ENCODE peak calls at places on chromosome X, in six cellular contexts. One of them, this sample, is unnamed.

GRCh38 chrX:21131786-21132185 is 242.4 kb upstream of the CNKSR2 start:
- DNase-seq in sigmoid colon: no peak
- DNase-seq in NCI-H748 treated with DMSO at 0.1 percent for 48 hours: no peak
- DNase-seq in NAMALWA: no peak
- DNase-seq in HCT116: no peak
- DNase-seq in GM13977: no peak
- DNase-seq in this sample: no peak

GRCh38 chrX:9566150-9566621 is 101.3 kb downstream of the TBL1X start:
- DNase-seq in NCI-H748 treated with DMSO at 0.1 percent for 48 hours: no peak
- DNase-seq in HCT116: peak; percentile 32
- DNase-seq in NAMALWA: no peak
- DNase-seq in sigmoid colon: peak; percentile 83
- DNase-seq in GM13977: no peak
- DNase-seq in this sample: no peak

GRCh38 chrX:109475174-109475891 is 6.6 kb downstream of the GUCY2F start:
- DNase-seq in HCT116: peak; percentile 54
- DNase-seq in sigmoid colon: no peak
- DNase-seq in NAMALWA: no peak
- DNase-seq in GM13977: no peak
- DNase-seq in NCI-H748 treated with DMSO at 0.1 percent for 48 hours: peak; percentile 17
- DNase-seq in this sample: no peak

GRCh38 chrX:124993735-124994134 is 325.9 kb upstream of the TEX13C start:
- DNase-seq in HCT116: no peak
- DNase-seq in NAMALWA: no peak
- DNase-seq in GM13977: no peak
- DNase-seq in NCI-H748 treated with DMSO at 0.1 percent for 48 hours: no peak
- DNase-seq in sigmoid colon: no peak
- DNase-seq in this sample: no peak

GRCh38 chrX:22760513-22761057 is 239.2 kb upstream of the DDX53 start:
- DNase-seq in sigmoid colon: no peak
- DNase-seq in NAMALWA: peak; percentile 13
- DNase-seq in NCI-H748 treated with DMSO at 0.1 percent for 48 hours: no peak
- DNase-seq in HCT116: no peak
- DNase-seq in GM13977: no peak
- DNase-seq in this sample: no peak

GRCh38 chrX:102835504-102836146 is 101.4 kb upstream of the RAB40AL start:
- DNase-seq in NCI-H748 treated with DMSO at 0.1 percent for 48 hours: no peak
- DNase-seq in HCT116: no peak
- DNase-seq in NAMALWA: peak; percentile 37
- DNase-seq in sigmoid colon: no peak
- DNase-seq in GM13977: peak; percentile 7
- DNase-seq in this sample: peak; percentile 77

GRCh38 chrX:152600853-152601635 is 36.7 kb upstream of the GABRQ start:
- DNase-seq in sigmoid colon: no peak
- DNase-seq in GM13977: no peak
- DNase-seq in HCT116: no peak
- DNase-seq in NCI-H748 treated with DMSO at 0.1 percent for 48 hours: no peak
- DNase-seq in NAMALWA: no peak
- DNase-seq in this sample: peak; percentile 56

GRCh38 chrX:143121471-143121870 is 95.7 kb downstream of the SPANXN4 start:
- DNase-seq in NCI-H748 treated with DMSO at 0.1 percent for 48 hours: peak; percentile 96
- DNase-seq in HCT116: no peak
- DNase-seq in NAMALWA: no peak
- DNase-seq in sigmoid colon: no peak
- DNase-seq in GM13977: no peak
- DNase-seq in this sample: no peak

GRCh38 chrX:46588263-46588662 is 14.7 kb downstream of the CHST7 start:
- DNase-seq in GM13977: no peak
- DNase-seq in sigmoid colon: peak; percentile 74
- DNase-seq in NAMALWA: no peak
- DNase-seq in NCI-H748 treated with DMSO at 0.1 percent for 48 hours: no peak
- DNase-seq in HCT116: no peak
- DNase-seq in this sample: no peak